ENCODE peak calls at places on chromosomes 6 and 20, in seven cellular contexts. C is foreskin fibroblast, P is heart right ventricle, O is brain microvascular endothelial cell, I is tibial artery, E is BE2C, M is neural progenitor cell. Y is an unnamed sample.

GRCh38 chr20:54368578-54368977 is 106.8 kb upstream of the DOK5 start:
- DNase-seq in C (no peak), P (no peak), O (no peak), I (no peak), E (no peak), M (no peak), Y (peak; percentile 14)

GRCh38 chr6:30687659-30688431 is 1.4 kb upstream of the PPP1R18 start:
- DNase-seq in C (no peak), P (peak; percentile 63), O (no peak), I (peak; percentile 55), E (no peak), M (no peak), Y (peak; percentile 64)

GRCh38 chr6:90080876-90081464 is 186.7 kb downstream of the GJA10 start:
- DNase-seq in C (no peak), P (no peak), O (no peak), I (no peak), E (no peak), M (no peak), Y (no peak)

GRCh38 chr6:1553562-1554088 is 56.1 kb upstream of the FOXC1 start:
- DNase-seq in C (peak; percentile 9), P (no peak), O (no peak), I (no peak), E (no peak), M (no peak), Y (peak; percentile 56)

GRCh38 chr6:85463621-85464259 is 13.9 kb downstream of the NT5E start:
- DNase-seq in C (no peak), P (no peak), O (no peak), I (no peak), E (no peak), M (no peak), Y (no peak)

GRCh38 chr20:48686238-48687096 is 141.3 kb downstream of the PREX1 start:
- DNase-seq in C (peak; percentile 35), P (peak; percentile 42), O (no peak), I (peak; percentile 53), E (peak; percentile 40), M (peak; percentile 42), Y (peak; percentile 52)

GRCh38 chr20:10961651-10962288 is 288.0 kb upstream of the JAG1 start:
- DNase-seq in C (no peak), P (no peak), O (no peak), I (no peak), E (no peak), M (no peak), Y (no peak)

GRCh38 chr6:119349341-119350201 is at the start of gene MAN1A1:
- DNase-seq in C (peak; percentile 83), P (peak; percentile 89), O (peak; percentile 47), I (peak; percentile 91), E (peak; percentile 93), M (peak; percentile 94), Y (peak; percentile 75)

GRCh38 chr20:47122560-47122959 is 227.9 kb downstream of the EYA2 start:
- DNase-seq in C (no peak), P (no peak), O (no peak), I (no peak), E (no peak), M (no peak), Y (no peak)

GRCh38 chr6:33983109-33983475 is 162.8 kb downstream of the GRM4 start:
- DNase-seq in C (no peak), P (no peak), O (no peak), I (peak; percentile 45), E (no peak), M (no peak), Y (peak; percentile 31)

GRCh38 chr6:165834613-165835259 is 171.7 kb upstream of the PDE10A start:
- DNase-seq in C (no peak), P (peak; percentile 68), O (no peak), I (no peak), E (no peak), M (no peak), Y (peak; percentile 26)

GRCh38 chr20:51565741-51566140 is 23.2 kb upstream of the NFATC2 start:
- DNase-seq in C (peak; percentile 59), P (no peak), O (peak; percentile 39), I (peak; percentile 29), E (no peak), M (no peak), Y (peak; percentile 50)

GRCh38 chr6:149077208-149077607 is 240.3 kb upstream of the TAB2 start:
- DNase-seq in C (no peak), P (no peak), O (peak; percentile 90), I (no peak), E (no peak), M (no peak), Y (peak; percentile 26)

GRCh38 chr6:56259163-56259562 is 11.8 kb upstream of the COL21A1 start:
- DNase-seq in C (no peak), P (no peak), O (peak; percentile 48), I (no peak), E (no peak), M (no peak), Y (no peak)

GRCh38 chr20:13455713-13456112 is 183.0 kb downstream of the TASP1 start:
- DNase-seq in C (peak; percentile 7), P (no peak), O (no peak), I (peak; percentile 25), E (no peak), M (no peak), Y (peak; percentile 34)

GRCh38 chr6:36195471-36196048 is 984 bp upstream of the BRPF3 start:
- DNase-seq in C (peak; percentile 4), P (no peak), O (no peak), I (no peak), E (no peak), M (peak; percentile 3), Y (no peak)

GRCh38 chr20:11231742-11232141 is 557.9 kb upstream of the JAG1 start:
- DNase-seq in C (no peak), P (no peak), O (no peak), I (no peak), E (no peak), M (no peak), Y (no peak)

GRCh38 chr6:4059115-4059777 is 19.7 kb downstream of the FAM217A start:
- DNase-seq in C (peak; percentile 87), P (no peak), O (peak; percentile 93), I (no peak), E (no peak), M (no peak), Y (peak; percentile 90)

GRCh38 chr20:48120120-48120519 is 334.8 kb upstream of the SULF2 start:
- DNase-seq in C (no peak), P (no peak), O (no peak), I (no peak), E (no peak), M (no peak), Y (no peak)

GRCh38 chr6:41732601-41733348 is 2.6 kb downstream of the TFEB start:
- DNase-seq in C (no peak), P (no peak), O (no peak), I (no peak), E (peak; percentile 29), M (no peak), Y (no peak)

GRCh38 chr6:154507209-154507898 is 3.1 kb downstream of the CNKSR3 start:
- DNase-seq in C (no peak), P (no peak), O (no peak), I (no peak), E (no peak), M (no peak), Y (no peak)

GRCh38 chr6:82275686-82276085 is 28.1 kb upstream of the IBTK start:
- DNase-seq in C (no peak), P (no peak), O (no peak), I (no peak), E (no peak), M (no peak), Y (no peak)

GRCh38 chr6:161169690-161170089 is 104.2 kb downstream of the AGPAT4 start:
- DNase-seq in C (peak; percentile 78), P (no peak), O (peak; percentile 81), I (no peak), E (peak; percentile 82), M (no peak), Y (peak; percentile 96)

GRCh38 chr6:136181191-136181833 is 68.8 kb downstream of the MTFR2 start:
- DNase-seq in C (no peak), P (no peak), O (no peak), I (no peak), E (no peak), M (no peak), Y (no peak)

GRCh38 chr20:37319120-37319717 is 26.7 kb upstream of the SRC start:
- DNase-seq in C (no peak), P (no peak), O (peak; percentile 72), I (no peak), E (no peak), M (peak; percentile 73), Y (no peak)

GRCh38 chr6:97774973-97775372 is 492.0 kb upstream of the MMS22L start:
- DNase-seq in C (no peak), P (no peak), O (no peak), I (no peak), E (no peak), M (no peak), Y (no peak)

GRCh38 chr20:39777610-39778009 is 815.5 kb downstream of the DHX35 start:
- DNase-seq in C (no peak), P (no peak), O (no peak), I (no peak), E (no peak), M (no peak), Y (no peak)

GRCh38 chr6:168440520-168441433 is at the start of gene SMOC2:
- DNase-seq in C (no peak), P (peak; percentile 54), O (no peak), I (no peak), E (no peak), M (peak; percentile 68), Y (no peak)

GRCh38 chr6:8059129-8059528 is 5.1 kb downstream of the BLOC1S5 start:
- DNase-seq in C (no peak), P (no peak), O (no peak), I (no peak), E (no peak), M (no peak), Y (peak; percentile 67)
- TF ChIP-seq CTCF in C (no peak), P (peak; percentile 67), O (peak; percentile 16), I (peak; percentile 19), E (peak; percentile 8), M (peak; percentile 45), Y (peak; percentile 32)

GRCh38 chr6:43830775-43831174 is 60.8 kb downstream of the VEGFA start:
- DNase-seq in C (no peak), P (no peak), O (no peak), I (no peak), E (no peak), M (no peak), Y (no peak)
- H3K4me3 ChIP-seq in C (no peak overlapping the region), P (no peak overlapping the region), O (no peak overlapping the region), I (no peak overlapping the region), E (no peak overlapping the region), M (no peak overlapping the region), Y (no peak overlapping the region)

DNA sequence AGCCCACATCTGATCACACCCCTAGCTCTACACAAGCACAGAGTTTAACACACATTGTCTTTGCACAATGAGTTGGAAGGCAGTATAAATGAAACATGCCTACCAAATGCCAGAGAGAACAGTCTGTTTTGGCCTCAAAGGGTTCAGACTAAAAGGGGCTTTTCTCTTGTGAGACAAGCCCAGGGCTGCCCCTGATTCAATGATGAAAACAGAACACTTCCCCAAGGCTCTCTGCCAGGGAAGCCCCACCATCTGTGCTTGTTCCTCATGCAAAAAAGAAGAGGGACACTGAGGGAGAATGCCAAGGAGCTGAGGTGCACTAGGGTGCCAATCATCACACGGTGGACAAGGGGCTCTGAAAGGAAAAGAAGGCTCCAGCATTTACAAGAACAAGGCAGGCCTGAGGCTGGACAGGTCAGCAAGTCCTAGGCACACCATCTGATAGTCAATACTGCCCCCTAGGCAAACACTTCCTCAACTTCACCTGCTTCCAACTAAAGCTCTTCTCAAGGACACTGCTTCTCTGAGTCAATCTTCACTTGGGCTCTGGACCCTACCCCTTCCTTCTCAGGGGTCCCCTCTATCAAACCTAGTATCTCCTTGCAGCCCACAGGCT is 37.5 kb upstream of the SLC4A11 start:
- DNase-seq in C (no peak), P (no peak), O (peak; percentile 14), I (no peak), E (no peak), M (peak; percentile 57), Y (peak; percentile 39)
- TF ChIP-seq CTCF in C (no peak), P (peak; percentile 36), O (peak; percentile 40), I (no peak), E (peak; percentile 40), M (peak; percentile 57), Y (peak; percentile 31)

GRCh38 chr6:394641-395289 is 3.2 kb downstream of the IRF4 start:
- DNase-seq in C (no peak), P (no peak), O (no peak), I (no peak), E (no peak), M (no peak), Y (no peak)
- H3K4me3 ChIP-seq in C (no peak overlapping the region), P (no peak overlapping the region), O (no peak overlapping the region), I (no peak overlapping the region), E (no peak overlapping the region), M (no peak overlapping the region), Y (no peak overlapping the region)